ENCODE peak calls at places on chromosome 15, in four cellular contexts. F is astrocyte, T is mammary epithelial cell, A is body of pancreas. E is an unnamed sample.

GRCh38 chr15:22949074-22949547 is 31.1 kb downstream of the CYFIP1 start:
- DNase-seq in A (no peak), F (peak; percentile 49), T (peak; percentile 80), E (peak; percentile 4)

GRCh38 chr15:55824857-55825613 is 82.1 kb upstream of the PRTG start:
- DNase-seq in F (no peak), A (no peak), T (no peak), E (no peak)

GRCh38 chr15:61157933-61158332 is 71.2 kb downstream of the RORA start:
- DNase-seq in F (no peak), T (no peak), A (peak; percentile 33), E (no peak)

GRCh38 chr15:23565395-23566069 is at the start of gene MKRN3:
- DNase-seq in T (no peak), A (no peak), F (peak; percentile 88), E (no peak)

GRCh38 chr15:45630958-45631691 is 3.7 kb upstream of the SQOR start:
- DNase-seq in F (peak; percentile 91), T (peak; percentile 90), A (no peak), E (peak; percentile 89)

GRCh38 chr15:72318408-72318942 is 1.5 kb downstream of the CELF6 start:
- DNase-seq in T (no peak), A (no peak), F (no peak), E (no peak)

GRCh38 chr15:79088426-79089205 is 2.0 kb downstream of the RASGRF1 start:
- DNase-seq in A (no peak), F (no peak), T (no peak), E (no peak)

GRCh38 chr15:89335289-89336041 is 841 bp upstream of the POLG start:
- DNase-seq in F (no peak), A (no peak), T (no peak), E (no peak)

GRCh38 chr15:79430901-79431635 is 1.1 kb upstream of the MINAR1 start:
- DNase-seq in A (no peak), F (no peak), T (no peak), E (no peak)

GRCh38 chr15:82297546-82297945 is 34.9 kb downstream of the SAXO2 start:
- DNase-seq in T (no peak), F (no peak), A (no peak), E (no peak)

GRCh38 chr15:64460737-64461576 is 579 bp downstream of the ZNF609 start:
- DNase-seq in F (peak; percentile 74), A (peak; percentile 27), T (peak; percentile 84), E (peak; percentile 35)

GRCh38 chr15:65638681-65639089 is 16.9 kb downstream of the SLC24A1 start:
- DNase-seq in T (peak; percentile 71), F (peak; percentile 71), A (no peak), E (peak; percentile 31)

GRCh38 chr15:45645026-45645980 is 10.5 kb downstream of the SQOR start:
- DNase-seq in T (peak; percentile 60), A (no peak), F (peak; percentile 66), E (peak; percentile 48)

GRCh38 chr15:76192715-76193114 is 118.6 kb downstream of the ETFA start:
- DNase-seq in A (no peak), T (no peak), F (no peak), E (no peak)

GRCh38 chr15:34892963-34893591 is 76.5 kb downstream of the AQR start:
- DNase-seq in A (no peak), F (no peak), T (no peak), E (no peak)

GRCh38 chr15:48868549-48868948 is 9.4 kb upstream of the EID1 start:
- DNase-seq in F (peak; percentile 87), T (peak; percentile 86), A (no peak), E (peak; percentile 64)

GRCh38 chr15:37140531-37141053 is 40.2 kb upstream of the MEIS2 start:
- DNase-seq in F (no peak), A (no peak), T (no peak), E (no peak)

GRCh38 chr15:84727429-84727828 is 11.5 kb upstream of the SEC11A start:
- DNase-seq in F (peak; percentile 83), T (no peak), A (no peak), E (no peak)

GRCh38 chr15:84725001-84725491 is 9.1 kb upstream of the SEC11A start:
- DNase-seq in F (peak; percentile 70), A (no peak), T (peak; percentile 41), E (no peak)

GRCh38 chr15:84721381-84721780 is 5.4 kb upstream of the SEC11A start:
- DNase-seq in T (no peak), A (no peak), F (no peak), E (no peak)

GRCh38 chr15:84722628-84723027 is 6.7 kb upstream of the SEC11A start:
- DNase-seq in A (no peak), T (peak; percentile 29), F (no peak), E (no peak)
- TF ChIP-seq CTCF in A (no peak), T (no peak), F (no peak), E (no peak)

DNA sequence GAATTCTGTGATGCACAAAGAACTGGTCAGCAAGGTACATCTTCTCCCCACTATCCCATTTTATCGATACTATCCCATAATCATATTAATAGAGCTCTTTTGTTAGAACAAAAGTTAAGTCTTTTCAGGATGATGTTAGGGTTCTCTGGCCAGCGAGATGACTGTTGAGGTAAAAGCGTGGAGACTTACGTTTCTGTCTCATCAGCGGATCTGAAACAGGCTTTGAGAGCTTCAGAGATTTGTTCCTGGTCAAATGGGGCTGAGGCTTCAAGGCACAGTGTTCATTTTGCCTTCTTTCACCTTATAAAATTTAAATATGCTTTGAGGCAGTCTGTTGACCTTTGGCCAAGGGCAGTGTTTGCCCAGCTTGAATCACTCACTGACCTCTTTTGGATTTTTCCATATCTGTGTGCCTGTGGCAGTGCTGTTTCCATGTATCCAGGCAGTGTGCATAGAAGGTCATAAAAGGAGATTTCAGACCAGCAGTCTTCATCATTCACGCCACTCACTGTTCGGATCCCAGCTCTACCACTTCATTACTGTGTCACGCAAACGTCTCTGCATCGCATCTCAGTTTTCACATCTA is 3.1 kb downstream of the ADAMTSL3 start:
- DNase-seq in A (peak; percentile 56), F (no peak), T (no peak), E (no peak)
- H3K27me3 ChIP-seq in A (no peaks in the 10 kb centered on the region), F (peaks cover 35% of the 10 kb centered on the region), T (peaks cover 17% of the 10 kb centered on the region), E (peaks cover 1% of the 10 kb centered on the region)

GRCh38 chr15:96054029-96054428 is 276.5 kb upstream of the NR2F2 start:
- DNase-seq in T (no peak), F (no peak), A (no peak), E (no peak)
- H3K4me3 ChIP-seq in T (no peak overlapping the region), F (no peak overlapping the region), A (no peak overlapping the region), E (no peak overlapping the region)

DNA sequence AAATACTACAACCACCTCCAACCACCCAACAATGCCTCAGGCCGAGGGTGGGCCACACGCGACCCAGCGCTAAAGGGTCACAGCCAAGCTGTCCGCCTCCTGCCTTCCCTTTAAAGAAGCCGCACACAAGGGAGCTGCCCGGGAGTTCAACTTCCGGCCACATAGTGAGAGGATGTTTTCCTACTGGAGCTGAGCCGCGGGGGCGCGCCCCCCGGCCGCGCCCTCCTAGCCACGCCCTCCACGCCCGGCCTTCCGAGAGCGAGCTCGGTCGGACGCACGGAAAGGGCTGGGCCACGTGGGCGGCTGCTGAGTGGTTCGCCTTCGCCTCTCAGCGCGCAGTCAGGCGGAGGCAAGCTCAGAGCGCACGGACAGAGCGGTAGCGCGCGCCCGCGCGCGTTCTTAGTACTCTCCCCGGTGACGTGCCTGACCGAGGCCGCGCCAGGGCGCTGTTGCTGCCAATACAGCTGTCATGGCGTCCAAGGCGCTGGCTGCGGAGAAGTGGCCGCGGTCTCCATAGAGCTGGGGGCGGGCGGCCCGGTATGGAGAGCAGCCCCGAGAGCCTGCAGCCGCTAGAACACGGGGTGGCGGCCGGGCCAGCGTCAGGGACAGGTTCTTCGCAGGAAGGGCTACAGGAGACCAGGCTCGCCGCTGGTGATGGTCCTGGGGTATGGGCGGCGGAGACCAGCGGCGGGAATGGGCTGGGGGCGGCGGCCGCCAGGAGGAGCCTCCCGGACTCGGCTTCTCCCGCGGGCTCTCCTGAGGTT is at the start of gene MINDY2:
- DNase-seq in F (peak; percentile 97), A (peak; percentile 98), T (peak; percentile 99), E (peak; percentile 94)
- TF ChIP-seq CTCF in F (no peak), A (peak; percentile 41), T (peak; percentile 47), E (peak; percentile 44)

GRCh38 chr15:77636209-77636608 is 3.5 kb upstream of the LINGO1 start:
- DNase-seq in F (no peak), T (no peak), A (no peak), E (no peak)

GRCh38 chr15:77640615-77641014 is 7.9 kb upstream of the LINGO1 start:
- DNase-seq in F (no peak), A (no peak), T (no peak), E (no peak)

GRCh38 chr15:77642019-77642418 is 9.3 kb upstream of the LINGO1 start:
- DNase-seq in A (no peak), F (no peak), T (no peak), E (no peak)

GRCh38 chr15:77637851-77638402 is 5.2 kb upstream of the LINGO1 start:
- DNase-seq in A (no peak), T (no peak), F (no peak), E (no peak)

DNA sequence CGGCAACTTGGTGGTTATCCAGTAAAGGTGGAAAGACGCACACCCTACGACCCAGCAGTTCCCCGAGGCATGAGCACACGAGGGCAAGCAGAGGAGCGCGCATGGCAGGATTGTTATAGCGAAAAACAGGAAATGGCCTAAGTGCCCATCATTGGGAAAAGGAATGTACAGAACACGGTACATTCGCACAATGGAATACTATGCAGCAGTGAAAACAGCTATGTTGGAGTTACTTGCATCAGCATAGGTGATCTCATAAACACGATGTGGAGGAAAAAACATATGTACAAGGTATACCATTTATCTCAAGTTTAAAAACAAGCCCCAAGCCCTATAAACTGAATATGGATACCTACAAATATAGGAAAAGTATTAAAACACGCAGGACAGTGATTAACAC is 6.7 kb upstream of the LINGO1 start:
- DNase-seq in F (no peak), T (no peak), A (no peak), E (no peak)
- H3K27me3 ChIP-seq in F (peaks cover 26% of the 10 kb centered on the region), T (no peaks in the 10 kb centered on the region), A (no peaks in the 10 kb centered on the region), E (peaks cover 11% of the 10 kb centered on the region)

E was measured in BJ.